ENCODE peak calls at places on chromosomes 2 and 18, in eight cellular contexts. One of them, this sample, is unnamed.

GRCh38 chr2:221529943-221530652 is 42.0 kb downstream of the EPHA4 start:
- DNase-seq in CD8-positive, alpha-beta T cell: no peak
- DNase-seq in endodermal cell: no peak
- DNase-seq in GM23338: no peak
- DNase-seq in H9: no peak
- DNase-seq in neural progenitor cell: no peak
- DNase-seq in gastrocnemius medialis: no peak
- DNase-seq in OCI-LY7: no peak
- DNase-seq in this sample: no peak

GRCh38 chr2:241665731-241666440 is 20.7 kb downstream of the DTYMK start:
- DNase-seq in CD8-positive, alpha-beta T cell: no peak
- DNase-seq in endodermal cell: no peak
- DNase-seq in GM23338: no peak
- DNase-seq in H9: no peak
- DNase-seq in neural progenitor cell: no peak
- DNase-seq in gastrocnemius medialis: no peak
- DNase-seq in OCI-LY7: no peak
- DNase-seq in this sample: no peak

GRCh38 chr2:161128885-161129284 is 31.3 kb upstream of the TANK start:
- DNase-seq in CD8-positive, alpha-beta T cell: no peak
- DNase-seq in endodermal cell: no peak
- DNase-seq in GM23338: no peak
- DNase-seq in H9: no peak
- DNase-seq in neural progenitor cell: no peak
- DNase-seq in gastrocnemius medialis: no peak
- DNase-seq in OCI-LY7: no peak
- DNase-seq in this sample: no peak

GRCh38 chr18:63382843-63383242 is 15.8 kb upstream of the KDSR start:
- DNase-seq in CD8-positive, alpha-beta T cell: no peak
- DNase-seq in endodermal cell: no peak
- DNase-seq in GM23338: no peak
- DNase-seq in H9: no peak
- DNase-seq in neural progenitor cell: no peak
- DNase-seq in gastrocnemius medialis: no peak
- DNase-seq in OCI-LY7: no peak
- DNase-seq in this sample: no peak

GRCh38 chr2:75532488-75532887 is 28.3 kb downstream of the EVA1A start:
- DNase-seq in CD8-positive, alpha-beta T cell: no peak
- DNase-seq in endodermal cell: no peak
- DNase-seq in GM23338: no peak
- DNase-seq in H9: no peak
- DNase-seq in neural progenitor cell: no peak
- DNase-seq in gastrocnemius medialis: no peak
- DNase-seq in OCI-LY7: no peak
- DNase-seq in this sample: no peak

GRCh38 chr2:176473177-176473576 is 203.9 kb downstream of the MTX2 start:
- DNase-seq in CD8-positive, alpha-beta T cell: no peak
- DNase-seq in endodermal cell: no peak
- DNase-seq in GM23338: no peak
- DNase-seq in H9: no peak
- DNase-seq in neural progenitor cell: no peak
- DNase-seq in gastrocnemius medialis: no peak
- DNase-seq in OCI-LY7: no peak
- DNase-seq in this sample: no peak

GRCh38 chr2:118431586-118431985 is 343.3 kb downstream of the INSIG2 start:
- DNase-seq in CD8-positive, alpha-beta T cell: no peak
- DNase-seq in endodermal cell: no peak
- DNase-seq in GM23338: no peak
- DNase-seq in H9: no peak
- DNase-seq in neural progenitor cell: no peak
- DNase-seq in gastrocnemius medialis: no peak
- DNase-seq in OCI-LY7: no peak
- DNase-seq in this sample: no peak

GRCh38 chr18:13218376-13219011 is at the start of gene LDLRAD4:
- DNase-seq in CD8-positive, alpha-beta T cell: peak; percentile 10
- DNase-seq in endodermal cell: peak; percentile 80
- DNase-seq in GM23338: peak; percentile 69
- DNase-seq in H9: peak; percentile 53
- DNase-seq in neural progenitor cell: peak; percentile 58
- DNase-seq in gastrocnemius medialis: no peak
- DNase-seq in OCI-LY7: no peak
- DNase-seq in this sample: peak; percentile 74

GRCh38 chr2:151947524-151948165 is 119.4 kb upstream of the ARL5A start:
- DNase-seq in CD8-positive, alpha-beta T cell: no peak
- DNase-seq in endodermal cell: peak; percentile 52
- DNase-seq in GM23338: no peak
- DNase-seq in H9: no peak
- DNase-seq in neural progenitor cell: no peak
- DNase-seq in gastrocnemius medialis: peak; percentile 39
- DNase-seq in OCI-LY7: no peak
- DNase-seq in this sample: no peak

GRCh38 chr2:65292095-65292378 is 64.4 kb downstream of the ACTR2 start:
- DNase-seq in CD8-positive, alpha-beta T cell: no peak
- DNase-seq in endodermal cell: no peak
- DNase-seq in GM23338: no peak
- DNase-seq in H9: no peak
- DNase-seq in neural progenitor cell: no peak
- DNase-seq in gastrocnemius medialis: no peak
- DNase-seq in OCI-LY7: no peak
- DNase-seq in this sample: no peak

GRCh38 chr2:32946314-32947075 is at the start of gene LTBP1:
- DNase-seq in CD8-positive, alpha-beta T cell: no peak
- DNase-seq in endodermal cell: peak; percentile 89
- DNase-seq in GM23338: peak; percentile 82
- DNase-seq in H9: peak; percentile 77
- DNase-seq in neural progenitor cell: peak; percentile 84
- DNase-seq in gastrocnemius medialis: peak; percentile 61
- DNase-seq in OCI-LY7: peak; percentile 93
- DNase-seq in this sample: peak; percentile 76

GRCh38 chr2:25972049-25972823 is 10.1 kb downstream of the KIF3C start:
- DNase-seq in CD8-positive, alpha-beta T cell: no peak
- DNase-seq in endodermal cell: no peak
- DNase-seq in GM23338: no peak
- DNase-seq in H9: no peak
- DNase-seq in neural progenitor cell: no peak
- DNase-seq in gastrocnemius medialis: no peak
- DNase-seq in OCI-LY7: no peak
- DNase-seq in this sample: peak; percentile 78

GRCh38 chr18:76686737-76687231 is 135.6 kb upstream of the ZNF236 start:
- DNase-seq in CD8-positive, alpha-beta T cell: no peak
- DNase-seq in endodermal cell: peak; percentile 85
- DNase-seq in GM23338: peak; percentile 76
- DNase-seq in H9: peak; percentile 59
- DNase-seq in neural progenitor cell: peak; percentile 73
- DNase-seq in gastrocnemius medialis: no peak
- DNase-seq in OCI-LY7: peak; percentile 4
- DNase-seq in this sample: peak; percentile 61

GRCh38 chr2:3587432-3587831 is 7.5 kb upstream of the COLEC11 start:
- DNase-seq in CD8-positive, alpha-beta T cell: no peak
- DNase-seq in endodermal cell: no peak
- DNase-seq in GM23338: no peak
- DNase-seq in H9: no peak
- DNase-seq in neural progenitor cell: no peak
- DNase-seq in gastrocnemius medialis: no peak
- DNase-seq in OCI-LY7: no peak
- DNase-seq in this sample: peak; percentile 67
- H3K27ac ChIP-seq in CD8-positive, alpha-beta T cell: no peak overlapping the region
- H3K27ac ChIP-seq in endodermal cell: no peak overlapping the region
- H3K27ac ChIP-seq in GM23338: no peak overlapping the region
- H3K27ac ChIP-seq in H9: no peak overlapping the region
- H3K27ac ChIP-seq in neural progenitor cell: no peak overlapping the region
- H3K27ac ChIP-seq in gastrocnemius medialis: no peak overlapping the region
- H3K27ac ChIP-seq in OCI-LY7: no peak overlapping the region
- H3K27ac ChIP-seq in this sample: peak overlapping the region; percentile 39

DNA sequence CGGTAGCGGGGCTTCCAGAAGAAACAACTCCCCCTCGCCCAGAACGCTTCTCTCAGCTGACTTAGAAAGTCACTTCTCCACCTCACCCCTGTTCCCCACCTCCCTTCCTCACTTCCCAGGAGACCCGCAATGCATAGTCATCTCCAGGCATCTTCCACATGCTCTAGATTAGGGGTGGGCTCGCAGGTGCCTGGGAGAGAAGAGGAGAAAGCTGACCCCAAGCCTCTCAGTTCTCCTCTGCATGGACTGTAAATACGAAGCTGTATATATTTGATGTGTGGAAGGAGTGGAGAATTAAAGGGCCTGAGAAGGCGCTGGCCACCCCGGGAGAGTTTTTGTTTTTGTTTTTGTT is 1.8 kb downstream of the MAL start:
- DNase-seq in CD8-positive, alpha-beta T cell: no peak
- DNase-seq in endodermal cell: no peak
- DNase-seq in GM23338: no peak
- DNase-seq in H9: no peak
- DNase-seq in neural progenitor cell: no peak
- DNase-seq in gastrocnemius medialis: no peak
- DNase-seq in OCI-LY7: no peak
- DNase-seq in this sample: no peak
- H3K4me1 ChIP-seq in CD8-positive, alpha-beta T cell: peaks cover 70% of the 10 kb centered on the region
- H3K4me1 ChIP-seq in endodermal cell: no peaks in the 10 kb centered on the region
- H3K4me1 ChIP-seq in GM23338: peaks cover 17% of the 10 kb centered on the region
- H3K4me1 ChIP-seq in H9: peaks cover 2% of the 10 kb centered on the region
- H3K4me1 ChIP-seq in neural progenitor cell: no peaks in the 10 kb centered on the region
- H3K4me1 ChIP-seq in gastrocnemius medialis: no peaks in the 10 kb centered on the region
- H3K4me1 ChIP-seq in OCI-LY7: no peaks in the 10 kb centered on the region
- H3K4me1 ChIP-seq in this sample: peaks cover 10% of the 10 kb centered on the region

GRCh38 chr2:144131042-144131441 is 388.9 kb downstream of the ZEB2 start:
- DNase-seq in CD8-positive, alpha-beta T cell: no peak
- DNase-seq in endodermal cell: no peak
- DNase-seq in GM23338: no peak
- DNase-seq in H9: no peak
- DNase-seq in neural progenitor cell: no peak
- DNase-seq in gastrocnemius medialis: no peak
- DNase-seq in OCI-LY7: no peak
- DNase-seq in this sample: no peak

GRCh38 chr2:144136297-144136696 is 383.6 kb downstream of the ZEB2 start:
- DNase-seq in CD8-positive, alpha-beta T cell: no peak
- DNase-seq in endodermal cell: no peak
- DNase-seq in GM23338: no peak
- DNase-seq in H9: no peak
- DNase-seq in neural progenitor cell: no peak
- DNase-seq in gastrocnemius medialis: no peak
- DNase-seq in OCI-LY7: no peak
- DNase-seq in this sample: no peak

GRCh38 chr2:144130551-144130950 is 389.4 kb downstream of the ZEB2 start:
- DNase-seq in CD8-positive, alpha-beta T cell: no peak
- DNase-seq in endodermal cell: no peak
- DNase-seq in GM23338: no peak
- DNase-seq in H9: no peak
- DNase-seq in neural progenitor cell: no peak
- DNase-seq in gastrocnemius medialis: no peak
- DNase-seq in OCI-LY7: no peak
- DNase-seq in this sample: no peak

GRCh38 chr2:144132357-144132756 is 387.6 kb downstream of the ZEB2 start:
- DNase-seq in CD8-positive, alpha-beta T cell: no peak
- DNase-seq in endodermal cell: no peak
- DNase-seq in GM23338: no peak
- DNase-seq in H9: no peak
- DNase-seq in neural progenitor cell: no peak
- DNase-seq in gastrocnemius medialis: no peak
- DNase-seq in OCI-LY7: no peak
- DNase-seq in this sample: no peak

GRCh38 chr2:144133881-144134280 is 386.0 kb downstream of the ZEB2 start:
- DNase-seq in CD8-positive, alpha-beta T cell: no peak
- DNase-seq in endodermal cell: no peak
- DNase-seq in GM23338: peak; percentile 7
- DNase-seq in H9: no peak
- DNase-seq in neural progenitor cell: no peak
- DNase-seq in gastrocnemius medialis: no peak
- DNase-seq in OCI-LY7: peak; percentile 4
- DNase-seq in this sample: no peak
- H3K27ac ChIP-seq in CD8-positive, alpha-beta T cell: no peak overlapping the region
- H3K27ac ChIP-seq in endodermal cell: no peak overlapping the region
- H3K27ac ChIP-seq in GM23338: no peak overlapping the region
- H3K27ac ChIP-seq in H9: no peak overlapping the region
- H3K27ac ChIP-seq in neural progenitor cell: peak overlapping the region; percentile 48
- H3K27ac ChIP-seq in gastrocnemius medialis: no peak overlapping the region
- H3K27ac ChIP-seq in OCI-LY7: no peak overlapping the region
- H3K27ac ChIP-seq in this sample: no peak overlapping the region

GRCh38 chr2:183606022-183606717 is 481.9 kb downstream of the NUP35 start:
- DNase-seq in CD8-positive, alpha-beta T cell: no peak
- DNase-seq in endodermal cell: no peak
- DNase-seq in GM23338: no peak
- DNase-seq in H9: no peak
- DNase-seq in neural progenitor cell: no peak
- DNase-seq in gastrocnemius medialis: no peak
- DNase-seq in OCI-LY7: no peak
- DNase-seq in this sample: no peak

GRCh38 chr2:183606718-183607085 is 482.5 kb downstream of the NUP35 start:
- DNase-seq in CD8-positive, alpha-beta T cell: no peak
- DNase-seq in endodermal cell: no peak
- DNase-seq in GM23338: no peak
- DNase-seq in H9: no peak
- DNase-seq in neural progenitor cell: no peak
- DNase-seq in gastrocnemius medialis: no peak
- DNase-seq in OCI-LY7: no peak
- DNase-seq in this sample: no peak

GRCh38 chr2:183607995-183608394 is 483.8 kb downstream of the NUP35 start:
- DNase-seq in CD8-positive, alpha-beta T cell: no peak
- DNase-seq in endodermal cell: no peak
- DNase-seq in GM23338: no peak
- DNase-seq in H9: no peak
- DNase-seq in neural progenitor cell: no peak
- DNase-seq in gastrocnemius medialis: no peak
- DNase-seq in OCI-LY7: no peak
- DNase-seq in this sample: no peak

GRCh38 chr2:183610724-183611123 is 486.5 kb downstream of the NUP35 start:
- DNase-seq in CD8-positive, alpha-beta T cell: no peak
- DNase-seq in endodermal cell: peak; percentile 59
- DNase-seq in GM23338: peak; percentile 50
- DNase-seq in H9: no peak
- DNase-seq in neural progenitor cell: peak; percentile 36
- DNase-seq in gastrocnemius medialis: no peak
- DNase-seq in OCI-LY7: no peak
- DNase-seq in this sample: no peak

GRCh38 chr2:183608747-183609146 is 484.5 kb downstream of the NUP35 start:
- DNase-seq in CD8-positive, alpha-beta T cell: no peak
- DNase-seq in endodermal cell: no peak
- DNase-seq in GM23338: peak; percentile 17
- DNase-seq in H9: no peak
- DNase-seq in neural progenitor cell: no peak
- DNase-seq in gastrocnemius medialis: no peak
- DNase-seq in OCI-LY7: no peak
- DNase-seq in this sample: no peak
- H3K4me1 ChIP-seq in CD8-positive, alpha-beta T cell: no peaks in the 10 kb centered on the region
- H3K4me1 ChIP-seq in endodermal cell: peaks cover 5% of the 10 kb centered on the region
- H3K4me1 ChIP-seq in GM23338: peaks cover 19% of the 10 kb centered on the region
- H3K4me1 ChIP-seq in H9: peaks cover 5% of the 10 kb centered on the region
- H3K4me1 ChIP-seq in neural progenitor cell: peaks cover 4% of the 10 kb centered on the region
- H3K4me1 ChIP-seq in gastrocnemius medialis: peaks cover 3% of the 10 kb centered on the region
- H3K4me1 ChIP-seq in OCI-LY7: no peaks in the 10 kb centered on the region
- H3K4me1 ChIP-seq in this sample: no peaks in the 10 kb centered on the region

This sample was measured in cardiac muscle cell.